ENCODE peak calls at places on chromosomes 4 and X, in five cellular contexts. N is NAMALWA; B is stimulated activated CD4-positive, alpha-beta T cell treated with anti-CD3 and anti-CD28 coated beads, Interleukin-2, amount 100 ng/mL, for 48 hours; L is activated CD4-positive, CD25-positive, alpha-beta regulatory T cell treated with anti-CD3 and anti-CD28 coated beads, Interleukin-2, amount 50 U/mL, for 72 hours; J is activated CD4-positive, alpha-beta T cell treated with anti-CD3 and anti-CD28 coated beads for 1 hour. Z is an unnamed sample.

GRCh38 chr4:110533940-110534339 is 58.0 kb downstream of the ENPEP start:
- DNase-seq in N (peak; percentile 35), J (no peak), B (no peak), L (no peak), Z (no peak)

GRCh38 chr4:117357422-117357821 is 272.0 kb upstream of the TRAM1L1 start:
- DNase-seq in N (no peak), L (no peak), B (no peak), J (no peak), Z (no peak)

GRCh38 chrX:8841911-8842310 is 40.7 kb upstream of the FAM9A start:
- DNase-seq in L (no peak), B (no peak), J (no peak), N (no peak), Z (no peak)

GRCh38 chr4:153005914-153006381 is 69.8 kb downstream of the FHDC1 start:
- DNase-seq in J (no peak), N (no peak), L (no peak), B (no peak), Z (no peak)

GRCh38 chr4:98661356-98662054 is 3.1 kb upstream of the TSPAN5 start:
- DNase-seq in N (no peak), J (no peak), L (no peak), B (no peak), Z (no peak)

GRCh38 chrX:63652086-63652775 is 132.8 kb downstream of the ARHGEF9 start:
- DNase-seq in B (no peak), N (no peak), L (no peak), J (no peak), Z (no peak)

GRCh38 chr4:19227701-19228100 is 1024.0 kb upstream of the SLIT2 start:
- DNase-seq in J (no peak), B (no peak), N (no peak), L (no peak), Z (no peak)

GRCh38 chrX:24426340-24426913 is 38.7 kb upstream of the PDK3 start:
- DNase-seq in L (no peak), J (no peak), B (no peak), N (peak; percentile 46), Z (peak; percentile 10)

GRCh38 chr4:23463071-23463470 is 426.8 kb downstream of the PPARGC1A start:
- DNase-seq in B (no peak), N (no peak), L (no peak), J (no peak), Z (no peak)

GRCh38 chr4:175450446-175450845 is 361.6 kb downstream of the GPM6A start:
- DNase-seq in L (no peak), N (no peak), J (no peak), B (no peak), Z (no peak)

GRCh38 chrX:71181558-71181909 is 36.9 kb downstream of the NLGN3 start:
- DNase-seq in B (no peak), J (peak; percentile 8), N (no peak), L (peak; percentile 38), Z (peak; percentile 71)

GRCh38 chrX:39633293-39633692 is 464.5 kb downstream of the BCOR start:
- DNase-seq in L (no peak), N (no peak), B (no peak), J (no peak), Z (no peak)

GRCh38 chr4:149031399-149031798 is 589.2 kb upstream of the NR3C2 start:
- DNase-seq in B (no peak), N (peak; percentile 47), L (no peak), J (no peak), Z (no peak)

Z was measured in B cell.